ENCODE peak calls at places on chromosomes 6 and 20, in nine cellular contexts. F, R, Y, B, L, Q, Z, J and T are unnamed samples.
A peak's percentile ranks its signal among the peaks of the same experiment; 100 is the strongest.

GRCh38 chr6:157535354-157536217 is 154.6 kb downstream of the ZDHHC14 start:
- DNase-seq in F (no peak), R (peak; percentile 87), Y (no peak), B (no peak), L (peak; percentile 81), Q (peak; percentile 91), Z (no peak), J (peak; percentile 96), T (peak; percentile 24)

GRCh38 chr20:54585222-54585621 is 109.8 kb downstream of the DOK5 start:
- DNase-seq in F (no peak), R (no peak), Y (no peak), B (no peak), L (no peak), Q (no peak), Z (no peak), J (peak; percentile 14), T (no peak)

GRCh38 chr6:43770417-43771209 is 602 bp downstream of the VEGFA start:
- DNase-seq in F (peak; percentile 84), R (peak; percentile 61), Y (peak; percentile 66), B (peak; percentile 63), L (peak; percentile 43), Q (peak; percentile 64), Z (peak; percentile 81), J (peak; percentile 65), T (peak; percentile 76)

GRCh38 chr20:32456869-32457421 is 98.8 kb downstream of the ASXL1 start:
- DNase-seq in F (no peak), R (peak; percentile 42), Y (no peak), B (peak; percentile 73), L (peak; percentile 55), Q (no peak), Z (no peak), J (no peak), T (peak; percentile 35)

GRCh38 chr20:53940883-53941546 is 129.4 kb downstream of the BCAS1 start:
- DNase-seq in F (no peak), R (peak; percentile 96), Y (no peak), B (peak; percentile 53), L (peak; percentile 91), Q (no peak), Z (no peak), J (peak; percentile 92), T (peak; percentile 35)

GRCh38 chr6:19668710-19669109 is 168.5 kb upstream of the ID4 start:
- DNase-seq in F (no peak), R (peak; percentile 61), Y (no peak), B (no peak), L (no peak), Q (no peak), Z (no peak), J (no peak), T (no peak)

GRCh38 chr20:54208492-54209044 is 681 bp downstream of the PFDN4 start:
- DNase-seq in F (no peak), R (peak; percentile 68), Y (no peak), B (no peak), L (peak; percentile 59), Q (no peak), Z (no peak), J (peak; percentile 59), T (peak; percentile 15)

GRCh38 chr20:5400164-5400762 is 83.5 kb upstream of the PROKR2 start:
- DNase-seq in F (no peak), R (peak; percentile 12), Y (no peak), B (no peak), L (peak; percentile 37), Q (no peak), Z (no peak), J (peak; percentile 15), T (no peak)

GRCh38 chr6:100099189-100100074 is 105.4 kb upstream of the MCHR2 start:
- DNase-seq in F (no peak), R (peak; percentile 24), Y (no peak), B (no peak), L (peak; percentile 59), Q (no peak), Z (no peak), J (peak; percentile 44), T (no peak)

GRCh38 chr6:87742106-87742505 is 40.1 kb upstream of the AKIRIN2 start:
- DNase-seq in F (no peak), R (no peak), Y (peak; percentile 31), B (no peak), L (no peak), Q (no peak), Z (no peak), J (no peak), T (no peak)

GRCh38 chr6:68777956-68778355 is 142.9 kb downstream of the ADGRB3 start:
- DNase-seq in F (peak; percentile 63), R (peak; percentile 54), Y (no peak), B (no peak), L (peak; percentile 56), Q (no peak), Z (peak; percentile 17), J (no peak), T (peak; percentile 27)

GRCh38 chr20:62742979-62743776 is 34.5 kb downstream of the NTSR1 start:
- DNase-seq in F (no peak), R (no peak), Y (peak; percentile 3), B (peak; percentile 7), L (no peak), Q (no peak), Z (no peak), J (no peak), T (no peak)

GRCh38 chr20:57395111-57395959 is 4.1 kb downstream of the RBM38 start:
- DNase-seq in F (peak; percentile 90), R (peak; percentile 88), Y (peak; percentile 38), B (peak; percentile 76), L (no peak), Q (no peak), Z (peak; percentile 86), J (peak; percentile 80), T (peak; percentile 88)

GRCh38 chr6:4139272-4139671 is 3.9 kb upstream of the ECI2 start:
- DNase-seq in F (no peak), R (peak; percentile 56), Y (no peak), B (no peak), L (no peak), Q (no peak), Z (no peak), J (no peak), T (no peak)

GRCh38 chr6:110488606-110489005 is 12.2 kb upstream of the SLC22A16 start:
- DNase-seq in F (no peak), R (no peak), Y (no peak), B (no peak), L (no peak), Q (no peak), Z (no peak), J (no peak), T (no peak)

GRCh38 chr6:3457710-3458605 is 1.1 kb upstream of the SLC22A23 start:
- DNase-seq in F (no peak), R (peak; percentile 41), Y (peak; percentile 71), B (no peak), L (peak; percentile 69), Q (peak; percentile 55), Z (no peak), J (peak; percentile 65), T (no peak)

GRCh38 chr20:62122659-62123449 is 579 bp downstream of the LSM14B start:
- DNase-seq in F (no peak), R (no peak), Y (peak; percentile 64), B (peak; percentile 64), L (peak; percentile 50), Q (no peak), Z (peak; percentile 39), J (peak; percentile 11), T (peak; percentile 50)

GRCh38 chr20:58553841-58554240 is 38.6 kb upstream of the APCDD1L start:
- DNase-seq in F (peak; percentile 61), R (peak; percentile 80), Y (no peak), B (peak; percentile 71), L (no peak), Q (no peak), Z (no peak), J (no peak), T (no peak)

GRCh38 chr6:22891930-22892329 is 322.6 kb downstream of the HDGFL1 start:
- DNase-seq in F (no peak), R (no peak), Y (no peak), B (no peak), L (no peak), Q (no peak), Z (no peak), J (no peak), T (no peak)

GRCh38 chr6:127458817-127459216 is 372 bp downstream of the KIAA0408 start:
- DNase-seq in F (peak; percentile 76), R (peak; percentile 38), Y (no peak), B (peak; percentile 31), L (peak; percentile 13), Q (no peak), Z (no peak), J (no peak), T (no peak)

GRCh38 chr6:17656644-17657043 is 50.1 kb downstream of the NUP153 start:
- DNase-seq in F (no peak), R (peak; percentile 29), Y (no peak), B (no peak), L (no peak), Q (no peak), Z (no peak), J (no peak), T (no peak)

GRCh38 chr6:134081506-134081905 is 29.1 kb upstream of the SLC2A12 start:
- DNase-seq in F (no peak), R (no peak), Y (no peak), B (no peak), L (no peak), Q (no peak), Z (no peak), J (no peak), T (no peak)

GRCh38 chr20:50690562-50690978 is 772 bp downstream of the RIPOR3 start:
- DNase-seq in F (no peak), R (no peak), Y (no peak), B (no peak), L (no peak), Q (peak; percentile 28), Z (no peak), J (no peak), T (no peak)
- H3K4me3 ChIP-seq in F (peak overlapping the region; percentile 53), R (peak overlapping the region; percentile 19), Y (peak overlapping the region; percentile 53), B (peak overlapping the region; percentile 41), L (no peak overlapping the region), Q (no peak overlapping the region), Z (peak overlapping the region; percentile 55), J (no peak overlapping the region), T (no peak overlapping the region)

GRCh38 chr6:150895898-150896632 is 30.6 kb downstream of the MTHFD1L start:
- DNase-seq in F (peak; percentile 57), R (no peak), Y (no peak), B (no peak), L (no peak), Q (no peak), Z (no peak), J (no peak), T (no peak)
- H3K36me3 ChIP-seq in F (no peaks in the 10 kb centered on the region), R (no peaks in the 10 kb centered on the region), Y (no peaks in the 10 kb centered on the region), B (no peaks in the 10 kb centered on the region), L (peaks cover 7% of the 10 kb centered on the region), Q (peaks cover 27% of the 10 kb centered on the region), Z (no peaks in the 10 kb centered on the region), J (peaks cover 3% of the 10 kb centered on the region), T (peaks cover 80% of the 10 kb centered on the region)

DNA sequence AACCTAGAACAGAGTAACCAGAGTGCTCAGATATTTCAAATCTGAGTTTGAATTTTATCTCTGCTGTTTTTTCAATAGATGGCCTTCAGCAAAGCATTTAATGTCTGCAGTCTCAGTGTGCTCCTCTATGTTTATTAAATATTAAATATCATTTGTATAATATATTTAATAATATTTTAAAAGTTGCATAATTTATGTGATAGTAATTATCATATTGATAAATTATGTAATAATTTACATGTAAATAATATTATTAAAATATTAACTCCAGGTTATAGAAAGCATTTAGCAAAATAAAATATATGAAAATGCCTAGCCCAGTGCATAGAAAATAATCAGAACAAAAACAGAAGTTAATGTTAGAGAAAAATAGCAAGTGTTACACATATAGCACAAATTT is 930.0 kb upstream of the SLC35B3 start:
- DNase-seq in F (no peak), R (no peak), Y (no peak), B (no peak), L (no peak), Q (no peak), Z (no peak), J (no peak), T (no peak)
- H3K9me3 ChIP-seq in F (no peaks in the 10 kb centered on the region), R (no peaks in the 10 kb centered on the region), Y (no peaks in the 10 kb centered on the region), B (no peaks in the 10 kb centered on the region), L (no peaks in the 10 kb centered on the region), Q (no peaks in the 10 kb centered on the region), Z (peaks cover 15% of the 10 kb centered on the region), J (peaks cover 1% of the 10 kb centered on the region), T (no peaks in the 10 kb centered on the region)

GRCh38 chr6:1311400-1312192 is at the start of gene FOXQ1:
- DNase-seq in F (no peak), R (peak; percentile 18), Y (peak; percentile 77), B (no peak), L (peak; percentile 85), Q (peak; percentile 82), Z (no peak), J (peak; percentile 6), T (peak; percentile 51)
- H3K4me3 ChIP-seq in F (peak within 1 kb of the TSS; percentile 58), R (peak within 1 kb of the TSS; percentile 75), Y (peak within 1 kb of the TSS; percentile 51), B (peak within 1 kb of the TSS; percentile 14), L (peak within 1 kb of the TSS; percentile 79), Q (peak within 1 kb of the TSS; percentile 69), Z (peak within 1 kb of the TSS; percentile 50), J (no peak within 1 kb of the TSS), T (peak within 1 kb of the TSS; percentile 44)